ENCODE peak calls at places on chromosomes 3 and 15, in six cellular contexts. One of them, this sample, is unnamed.

GRCh38 chr3:13542142-13542541 is 6.8 kb upstream of the FBLN2 start:
- DNase-seq in nephron progenitor cell: no peak
- DNase-seq in mucosa of descending colon: no peak
- DNase-seq in endothelial cell: no peak
- DNase-seq in hepatocyte: no peak
- DNase-seq in cardiac fibroblast: no peak
- DNase-seq in this sample: no peak

GRCh38 chr3:177595789-177596188 is 398.5 kb upstream of the TBL1XR1 start:
- DNase-seq in mucosa of descending colon: no peak
- DNase-seq in nephron progenitor cell: no peak
- DNase-seq in cardiac fibroblast: no peak
- DNase-seq in endothelial cell: no peak
- DNase-seq in hepatocyte: no peak
- DNase-seq in this sample: no peak

GRCh38 chr3:137583256-137583655 is 180.9 kb upstream of the SOX14 start:
- DNase-seq in mucosa of descending colon: no peak
- DNase-seq in nephron progenitor cell: no peak
- DNase-seq in hepatocyte: no peak
- DNase-seq in cardiac fibroblast: no peak
- DNase-seq in endothelial cell: no peak
- DNase-seq in this sample: no peak

GRCh38 chr15:66883322-66883911 is 181.4 kb downstream of the SMAD6 start:
- DNase-seq in nephron progenitor cell: peak; percentile 45
- DNase-seq in endothelial cell: no peak
- DNase-seq in cardiac fibroblast: peak; percentile 100
- DNase-seq in mucosa of descending colon: peak; percentile 37
- DNase-seq in hepatocyte: peak; percentile 92
- DNase-seq in this sample: peak; percentile 83

GRCh38 chr3:188298585-188298984 is 144.6 kb downstream of the LPP start:
- DNase-seq in endothelial cell: no peak
- DNase-seq in nephron progenitor cell: no peak
- DNase-seq in mucosa of descending colon: peak; percentile 26
- DNase-seq in hepatocyte: no peak
- DNase-seq in cardiac fibroblast: no peak
- DNase-seq in this sample: no peak

GRCh38 chr3:11364181-11364580 is 92.0 kb downstream of the ATG7 start:
- DNase-seq in mucosa of descending colon: no peak
- DNase-seq in endothelial cell: no peak
- DNase-seq in nephron progenitor cell: no peak
- DNase-seq in cardiac fibroblast: no peak
- DNase-seq in hepatocyte: no peak
- DNase-seq in this sample: no peak

GRCh38 chr3:170876537-170876936 is 6.5 kb upstream of the RPL22L1 start:
- DNase-seq in nephron progenitor cell: no peak
- DNase-seq in hepatocyte: peak; percentile 22
- DNase-seq in cardiac fibroblast: no peak
- DNase-seq in mucosa of descending colon: no peak
- DNase-seq in endothelial cell: no peak
- DNase-seq in this sample: no peak

GRCh38 chr15:40436116-40436891 is 4.4 kb upstream of the BAHD1 start:
- DNase-seq in endothelial cell: no peak
- DNase-seq in nephron progenitor cell: peak; percentile 54
- DNase-seq in cardiac fibroblast: no peak
- DNase-seq in hepatocyte: peak; percentile 55
- DNase-seq in mucosa of descending colon: peak; percentile 53
- DNase-seq in this sample: no peak

GRCh38 chr3:156750191-156750873 is 75.8 kb upstream of the LEKR1 start:
- DNase-seq in hepatocyte: no peak
- DNase-seq in endothelial cell: no peak
- DNase-seq in mucosa of descending colon: no peak
- DNase-seq in cardiac fibroblast: peak; percentile 40
- DNase-seq in nephron progenitor cell: peak; percentile 14
- DNase-seq in this sample: peak; percentile 47

GRCh38 chr3:102302020-102302419 is 132.8 kb upstream of the ZPLD1 start:
- DNase-seq in endothelial cell: no peak
- DNase-seq in cardiac fibroblast: no peak
- DNase-seq in hepatocyte: no peak
- DNase-seq in nephron progenitor cell: no peak
- DNase-seq in mucosa of descending colon: no peak
- DNase-seq in this sample: no peak

GRCh38 chr15:101684384-101684783 is 32.2 kb upstream of the TM2D3 start:
- DNase-seq in cardiac fibroblast: peak; percentile 69
- DNase-seq in endothelial cell: no peak
- DNase-seq in hepatocyte: peak; percentile 69
- DNase-seq in nephron progenitor cell: no peak
- DNase-seq in mucosa of descending colon: no peak
- DNase-seq in this sample: peak; percentile 62

GRCh38 chr3:137105277-137105977 is 147.6 kb downstream of the IL20RB start:
- DNase-seq in nephron progenitor cell: peak; percentile 42
- DNase-seq in endothelial cell: peak; percentile 41
- DNase-seq in hepatocyte: peak; percentile 82
- DNase-seq in mucosa of descending colon: peak; percentile 48
- DNase-seq in cardiac fibroblast: peak; percentile 76
- DNase-seq in this sample: peak; percentile 84

GRCh38 chr3:128236667-128237066 is 83.4 kb downstream of the EEFSEC start:
- DNase-seq in nephron progenitor cell: no peak
- DNase-seq in cardiac fibroblast: no peak
- DNase-seq in endothelial cell: no peak
- DNase-seq in mucosa of descending colon: peak; percentile 18
- DNase-seq in hepatocyte: no peak
- DNase-seq in this sample: peak; percentile 54

GRCh38 chr3:35784162-35784561 is 144.8 kb downstream of the ARPP21 start:
- DNase-seq in mucosa of descending colon: no peak
- DNase-seq in nephron progenitor cell: no peak
- DNase-seq in hepatocyte: no peak
- DNase-seq in cardiac fibroblast: no peak
- DNase-seq in endothelial cell: no peak
- DNase-seq in this sample: no peak

GRCh38 chr15:80750591-80750990 is 28.6 kb upstream of the CEMIP start:
- DNase-seq in cardiac fibroblast: no peak
- DNase-seq in hepatocyte: no peak
- DNase-seq in endothelial cell: no peak
- DNase-seq in mucosa of descending colon: no peak
- DNase-seq in nephron progenitor cell: no peak
- DNase-seq in this sample: no peak

GRCh38 chr15:96264801-96265515 is 65.5 kb upstream of the NR2F2 start:
- DNase-seq in nephron progenitor cell: no peak
- DNase-seq in mucosa of descending colon: no peak
- DNase-seq in endothelial cell: no peak
- DNase-seq in hepatocyte: peak; percentile 46
- DNase-seq in cardiac fibroblast: no peak
- DNase-seq in this sample: peak; percentile 25

GRCh38 chr3:153756816-153757215 is 364.4 kb upstream of the ARHGEF26 start:
- DNase-seq in endothelial cell: no peak
- DNase-seq in hepatocyte: no peak
- DNase-seq in mucosa of descending colon: no peak
- DNase-seq in nephron progenitor cell: no peak
- DNase-seq in cardiac fibroblast: peak; percentile 18
- DNase-seq in this sample: peak; percentile 5

GRCh38 chr3:31356941-31357340 is 175.8 kb upstream of the STT3B start:
- DNase-seq in cardiac fibroblast: peak; percentile 56
- DNase-seq in hepatocyte: peak; percentile 26
- DNase-seq in endothelial cell: no peak
- DNase-seq in mucosa of descending colon: no peak
- DNase-seq in nephron progenitor cell: no peak
- DNase-seq in this sample: no peak

GRCh38 chr3:106936337-106936736 is 440.9 kb upstream of the CCDC54 start:
- DNase-seq in mucosa of descending colon: no peak
- DNase-seq in cardiac fibroblast: no peak
- DNase-seq in endothelial cell: no peak
- DNase-seq in hepatocyte: no peak
- DNase-seq in nephron progenitor cell: no peak
- DNase-seq in this sample: no peak

GRCh38 chr3:4821975-4822374 is 157.3 kb upstream of the BHLHE40 start:
- DNase-seq in mucosa of descending colon: peak; percentile 48
- DNase-seq in cardiac fibroblast: no peak
- DNase-seq in endothelial cell: no peak
- DNase-seq in nephron progenitor cell: no peak
- DNase-seq in hepatocyte: no peak
- DNase-seq in this sample: no peak

GRCh38 chr3:34260266-34260990 is 462.0 kb downstream of the PDCD6IP start:
- DNase-seq in nephron progenitor cell: peak; percentile 68
- DNase-seq in mucosa of descending colon: peak; percentile 89
- DNase-seq in hepatocyte: peak; percentile 79
- DNase-seq in cardiac fibroblast: peak; percentile 61
- DNase-seq in endothelial cell: peak; percentile 58
- DNase-seq in this sample: peak; percentile 55

GRCh38 chr3:166445865-166446264 is 608.6 kb upstream of the BCHE start:
- DNase-seq in hepatocyte: no peak
- DNase-seq in cardiac fibroblast: no peak
- DNase-seq in mucosa of descending colon: no peak
- DNase-seq in endothelial cell: no peak
- DNase-seq in nephron progenitor cell: no peak
- DNase-seq in this sample: no peak

GRCh38 chr3:142019794-142020320 is 129.5 kb downstream of the TFDP2 start:
- DNase-seq in cardiac fibroblast: no peak
- DNase-seq in endothelial cell: no peak
- DNase-seq in nephron progenitor cell: no peak
- DNase-seq in mucosa of descending colon: no peak
- DNase-seq in hepatocyte: no peak
- DNase-seq in this sample: no peak

GRCh38 chr3:134836921-134837320 is 41.9 kb downstream of the EPHB1 start:
- DNase-seq in nephron progenitor cell: no peak
- DNase-seq in mucosa of descending colon: no peak
- DNase-seq in hepatocyte: no peak
- DNase-seq in endothelial cell: no peak
- DNase-seq in cardiac fibroblast: no peak
- DNase-seq in this sample: no peak

GRCh38 chr3:56725175-56725574 is 42.1 kb upstream of the TASOR start:
- DNase-seq in hepatocyte: no peak
- DNase-seq in mucosa of descending colon: peak; percentile 41
- DNase-seq in endothelial cell: no peak
- DNase-seq in nephron progenitor cell: no peak
- DNase-seq in cardiac fibroblast: no peak
- DNase-seq in this sample: no peak

GRCh38 chr15:81304226-81304625 is 19.7 kb downstream of the STARD5 start:
- DNase-seq in cardiac fibroblast: peak; percentile 71
- DNase-seq in mucosa of descending colon: no peak
- DNase-seq in nephron progenitor cell: no peak
- DNase-seq in hepatocyte: no peak
- DNase-seq in endothelial cell: no peak
- DNase-seq in this sample: peak; percentile 76

GRCh38 chr15:77004189-77004588 is 9.3 kb downstream of the PSTPIP1 start:
- DNase-seq in hepatocyte: no peak
- DNase-seq in endothelial cell: peak; percentile 35
- DNase-seq in nephron progenitor cell: no peak
- DNase-seq in cardiac fibroblast: no peak
- DNase-seq in mucosa of descending colon: no peak
- DNase-seq in this sample: no peak

GRCh38 chr3:126607214-126607908 is 47.6 kb downstream of the TXNRD3 start:
- DNase-seq in cardiac fibroblast: peak; percentile 59
- DNase-seq in mucosa of descending colon: no peak
- DNase-seq in nephron progenitor cell: no peak
- DNase-seq in endothelial cell: no peak
- DNase-seq in hepatocyte: no peak
- DNase-seq in this sample: no peak

GRCh38 chr15:42595641-42596240 is 20.3 kb downstream of the STARD9 start:
- DNase-seq in nephron progenitor cell: no peak
- DNase-seq in cardiac fibroblast: peak; percentile 60
- DNase-seq in endothelial cell: no peak
- DNase-seq in mucosa of descending colon: peak; percentile 43
- DNase-seq in hepatocyte: peak; percentile 45
- DNase-seq in this sample: no peak

GRCh38 chr15:42593143-42593542 is 17.7 kb downstream of the STARD9 start:
- DNase-seq in hepatocyte: no peak
- DNase-seq in mucosa of descending colon: no peak
- DNase-seq in cardiac fibroblast: no peak
- DNase-seq in endothelial cell: no peak
- DNase-seq in nephron progenitor cell: no peak
- DNase-seq in this sample: no peak

GRCh38 chr15:42590619-42591237 is 15.3 kb downstream of the STARD9 start:
- DNase-seq in hepatocyte: no peak
- DNase-seq in nephron progenitor cell: no peak
- DNase-seq in endothelial cell: no peak
- DNase-seq in cardiac fibroblast: no peak
- DNase-seq in mucosa of descending colon: no peak
- DNase-seq in this sample: no peak

GRCh38 chr15:42591238-42591936 is 16.0 kb downstream of the STARD9 start:
- DNase-seq in mucosa of descending colon: peak; percentile 53
- DNase-seq in endothelial cell: no peak
- DNase-seq in nephron progenitor cell: no peak
- DNase-seq in hepatocyte: peak; percentile 36
- DNase-seq in cardiac fibroblast: peak; percentile 66
- DNase-seq in this sample: peak; percentile 64
- TF ChIP-seq CTCF in mucosa of descending colon: peak; percentile 42
- TF ChIP-seq CTCF in endothelial cell: no peak
- TF ChIP-seq CTCF in nephron progenitor cell: peak; percentile 22
- TF ChIP-seq CTCF in hepatocyte: peak; percentile 22
- TF ChIP-seq CTCF in cardiac fibroblast: peak; percentile 41
- TF ChIP-seq CTCF in this sample: peak; percentile 32

GRCh38 chr3:47418167-47419082 is 37.6 kb downstream of the PTPN23 start:
- DNase-seq in nephron progenitor cell: no peak
- DNase-seq in cardiac fibroblast: no peak
- DNase-seq in hepatocyte: no peak
- DNase-seq in mucosa of descending colon: no peak
- DNase-seq in endothelial cell: no peak
- DNase-seq in this sample: no peak
- TF ChIP-seq CTCF in nephron progenitor cell: no peak
- TF ChIP-seq CTCF in cardiac fibroblast: peak; percentile 14
- TF ChIP-seq CTCF in hepatocyte: no peak
- TF ChIP-seq CTCF in mucosa of descending colon: no peak
- TF ChIP-seq CTCF in endothelial cell: peak; percentile 23
- TF ChIP-seq CTCF in this sample: no peak

DNA sequence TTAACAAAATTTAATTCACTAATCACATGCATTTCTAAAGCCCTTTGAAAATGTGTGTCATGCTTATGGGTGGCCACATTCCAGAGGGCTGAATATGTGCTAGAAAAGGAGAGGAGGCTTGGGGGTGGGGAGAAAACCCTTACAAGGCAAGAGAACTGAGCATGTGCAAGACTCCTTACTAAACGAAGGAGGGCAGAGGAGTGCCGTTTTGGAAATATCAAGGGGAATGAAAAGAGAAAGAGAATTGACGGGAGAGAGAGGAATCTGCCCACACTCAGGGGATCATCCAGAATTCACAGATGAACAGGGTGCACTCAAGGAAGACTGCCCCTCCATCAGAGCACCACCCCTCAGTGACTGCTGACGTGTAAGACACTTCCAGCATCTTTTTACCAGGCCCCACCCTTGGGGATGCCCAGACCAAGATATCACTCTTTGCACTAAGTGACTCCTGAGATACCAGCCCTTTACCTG is 37.9 kb upstream of the TSC22D2 start:
- DNase-seq in cardiac fibroblast: peak; percentile 96
- DNase-seq in mucosa of descending colon: peak; percentile 43
- DNase-seq in endothelial cell: no peak
- DNase-seq in hepatocyte: peak; percentile 91
- DNase-seq in nephron progenitor cell: peak; percentile 19
- DNase-seq in this sample: peak; percentile 58
- TF ChIP-seq CTCF in cardiac fibroblast: peak; percentile 6
- TF ChIP-seq CTCF in mucosa of descending colon: no peak
- TF ChIP-seq CTCF in endothelial cell: no peak
- TF ChIP-seq CTCF in hepatocyte: no peak
- TF ChIP-seq CTCF in nephron progenitor cell: no peak
- TF ChIP-seq CTCF in this sample: peak; percentile 26

DNA sequence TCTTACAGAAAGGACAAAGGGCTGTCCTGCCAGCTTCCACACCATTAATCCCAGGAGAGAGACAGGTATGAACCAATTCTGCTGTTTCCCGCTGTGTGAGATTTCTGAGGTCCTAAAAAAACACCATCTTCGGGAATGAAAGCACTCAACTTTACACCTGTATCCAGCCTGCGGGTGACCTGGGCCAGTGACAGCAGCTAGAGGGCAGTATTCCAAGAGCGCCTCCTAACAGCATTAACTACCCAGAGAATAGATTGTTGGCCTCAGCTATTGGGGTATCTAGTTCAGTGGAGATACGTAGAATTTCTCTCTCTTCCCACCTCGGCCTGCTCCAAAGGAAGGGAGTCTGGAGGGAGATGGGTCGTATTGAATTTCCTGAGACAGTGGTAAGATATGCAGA is 55.1 kb downstream of the WDR76 start:
- DNase-seq in cardiac fibroblast: no peak
- DNase-seq in nephron progenitor cell: no peak
- DNase-seq in endothelial cell: peak; percentile 38
- DNase-seq in mucosa of descending colon: peak; percentile 12
- DNase-seq in hepatocyte: no peak
- DNase-seq in this sample: peak; percentile 17
- TF ChIP-seq CTCF in cardiac fibroblast: peak; percentile 49
- TF ChIP-seq CTCF in nephron progenitor cell: peak; percentile 41
- TF ChIP-seq CTCF in endothelial cell: peak; percentile 49
- TF ChIP-seq CTCF in mucosa of descending colon: peak; percentile 32
- TF ChIP-seq CTCF in hepatocyte: peak; percentile 40
- TF ChIP-seq CTCF in this sample: peak; percentile 49